ENCODE peak calls at places on chromosome 9, in nine cellular contexts. Z is stimulated activated CD4-positive, alpha-beta T cell treated with anti-CD3 and anti-CD28 coated beads, Interleukin-15, amount 100 ng/mL, for 24 hours; R is head of caudate nucleus; F is AG08396; E is T-cell; M is activated CD8-positive, alpha-beta memory T cell treated with anti-CD3 and anti-CD28 coated beads for 48 hours; G is H4; Q is GM04503; K is HCT116. J is an unnamed sample.

GRCh38 chr9:107767711-107768110 is 278.1 kb upstream of the KLF4 start:
- DNase-seq in Z (no peak), M (no peak), E (no peak), Q (no peak), K (no peak), R (no peak), F (no peak), G (no peak), J (no peak)

GRCh38 chr9:126671381-126671831 is 57.7 kb downstream of the LMX1B start:
- DNase-seq in F (no peak), M (no peak), Q (no peak), E (no peak), G (no peak), R (no peak), Z (no peak), K (no peak), J (peak; percentile 47)

GRCh38 chr9:14314424-14314928 is 535 bp upstream of the NFIB start:
- DNase-seq in Z (peak; percentile 9), R (peak; percentile 31), F (peak; percentile 68), E (no peak), G (peak; percentile 87), M (no peak), Q (no peak), K (peak; percentile 19), J (peak; percentile 74)

GRCh38 chr9:93017621-93018020 is 40.9 kb upstream of the SUSD3 start:
- DNase-seq in E (no peak), F (no peak), R (no peak), G (no peak), Q (no peak), Z (no peak), K (no peak), M (no peak), J (no peak)

GRCh38 chr9:118059520-118060278 is 355.5 kb downstream of the TLR4 start:
- DNase-seq in E (no peak), Z (peak; percentile 4), K (no peak), F (no peak), R (peak; percentile 9), M (no peak), Q (no peak), G (no peak), J (no peak)

GRCh38 chr9:87494970-87495471 is 2.6 kb upstream of the DAPK1 start:
- DNase-seq in G (peak; percentile 89), Z (no peak), F (no peak), R (no peak), M (no peak), K (no peak), E (no peak), Q (no peak), J (no peak)

GRCh38 chr9:16179566-16179965 is 626.7 kb downstream of the CCDC171 start:
- DNase-seq in G (no peak), Z (peak; percentile 4), F (no peak), R (no peak), E (no peak), Q (no peak), K (no peak), M (no peak), J (no peak)

GRCh38 chr9:136327313-136327971 is at the start of gene GPSM1:
- DNase-seq in R (peak; percentile 52), E (no peak), F (peak; percentile 90), Z (peak; percentile 57), G (peak; percentile 35), Q (no peak), K (no peak), M (no peak), J (no peak)

GRCh38 chr9:76369583-76369982 is 24.6 kb downstream of the RFK start:
- DNase-seq in Z (no peak), F (no peak), K (no peak), Q (no peak), R (no peak), E (no peak), M (no peak), G (peak; percentile 48), J (peak; percentile 94)